ENCODE peak calls at places on chromosome 17, in eight cellular contexts. V is stimulated activated CD8-positive, alpha-beta memory T cell treated with anti-CD3 and anti-CD28 coated beads, Interleukin-4, amount 100 ng/mL, for 24 hours; G is WERI-Rb-1; N is AG09319; A is renal cortical epithelial cell; D is LoVo; B is HTR-8/SVneo; Y is endothelial cell of umbilical vein. L is an unnamed sample.

GRCh38 chr17:1379208-1379929 is 20.7 kb downstream of the YWHAE start:
- DNase-seq in B (no peak), N (no peak), V (no peak), A (no peak), D (no peak), G (no peak), Y (no peak), L (no peak)

GRCh38 chr17:82932146-82933005 is 92.6 kb upstream of the ZNF750 start:
- DNase-seq in A (no peak), V (no peak), G (no peak), N (peak), D (no peak), B (no peak), Y (peak), L (no peak)

GRCh38 chr17:20121359-20122235 is 112.4 kb downstream of the SPECC1 start:
- DNase-seq in V (peak), N (peak), A (peak), G (peak), B (peak), D (peak), Y (peak), L (peak)

GRCh38 chr17:77675816-77676799 is 282.4 kb upstream of the TNRC6C start:
- DNase-seq in G (no peak), V (no peak), Y (no peak), N (no peak), B (no peak), D (no peak), A (no peak), L (no peak)

GRCh38 chr17:50096758-50097157 is 1.6 kb downstream of the PDK2 start:
- DNase-seq in V (no peak), B (no peak), N (no peak), Y (no peak), A (no peak), D (no peak), G (no peak), L (no peak)

GRCh38 chr17:73545633-73546032 is 98.6 kb downstream of the SDK2 start:
- DNase-seq in D (no peak), Y (no peak), N (no peak), B (no peak), V (no peak), A (no peak), G (no peak), L (no peak)

GRCh38 chr17:63433746-63434591 is 12.1 kb downstream of the CYB561 start:
- DNase-seq in G (no peak), V (no peak), B (peak), N (peak), D (no peak), Y (no peak), A (no peak), L (no peak)

GRCh38 chr17:77011173-77012011 is 129.4 kb upstream of the SEC14L1 start:
- DNase-seq in A (peak), B (peak), G (peak), V (peak), D (peak), N (no peak), Y (peak), L (peak)

GRCh38 chr17:65925606-65926307 is 266.2 kb downstream of the CEP112 start:
- DNase-seq in Y (no peak), G (no peak), D (no peak), N (no peak), V (no peak), B (no peak), A (no peak), L (no peak)

GRCh38 chr17:31917065-31917529 is 15.6 kb upstream of the UTP6 start:
- DNase-seq in Y (no peak), D (no peak), N (no peak), V (no peak), A (no peak), G (no peak), B (no peak), L (no peak)

GRCh38 chr17:38421224-38421841 is 6.9 kb upstream of the ARHGAP23 start:
- DNase-seq in V (no peak), G (peak), D (no peak), A (no peak), Y (peak), B (no peak), N (no peak), L (no peak)

GRCh38 chr17:4893721-4894560 is 5.4 kb upstream of the C17orf107 start:
- DNase-seq in Y (no peak), N (no peak), G (no peak), V (no peak), A (no peak), D (no peak), B (no peak), L (no peak)

GRCh38 chr17:58082870-58083490 is at the start of gene DYNLL2:
- DNase-seq in B (peak), Y (peak), D (peak), A (peak), N (peak), G (peak), V (peak), L (peak)

GRCh38 chr17:47953945-47954344 is 3.7 kb downstream of the PRR15L start:
- DNase-seq in Y (no peak), N (no peak), B (no peak), A (no peak), G (no peak), D (no peak), V (no peak), L (no peak)

GRCh38 chr17:44878627-44879221 is 20.5 kb downstream of the EFTUD2 start:
- DNase-seq in B (peak), N (no peak), Y (peak), D (no peak), A (peak), V (no peak), G (peak), L (no peak)

GRCh38 chr17:42512246-42512645 is 23.8 kb upstream of the NAGLU start:
- DNase-seq in G (no peak), N (no peak), V (no peak), Y (no peak), B (no peak), A (no peak), D (no peak), L (no peak)

GRCh38 chr17:146983-147761 is 9.8 kb downstream of the SCGB1C2 start:
- DNase-seq in G (peak), V (no peak), Y (no peak), N (no peak), D (no peak), A (no peak), B (no peak), L (no peak)

GRCh38 chr17:45759761-45760160 is 24.4 kb upstream of the CRHR1 start:
- DNase-seq in B (no peak), N (no peak), V (no peak), Y (no peak), G (no peak), A (no peak), D (no peak), L (no peak)

GRCh38 chr17:65634533-65634932 is 73.1 kb upstream of the AXIN2 start:
- DNase-seq in D (peak), A (no peak), B (no peak), V (no peak), N (no peak), G (no peak), Y (peak), L (no peak)

GRCh38 chr17:66240630-66241029 is 11.4 kb upstream of the APOH start:
- DNase-seq in G (no peak), Y (peak), A (peak), D (peak), V (no peak), N (no peak), B (peak), L (no peak)

GRCh38 chr17:29154516-29155234 is 25.5 kb downstream of the MYO18A start:
- DNase-seq in D (no peak), Y (peak), G (no peak), V (no peak), N (no peak), A (no peak), B (no peak), L (no peak)

GRCh38 chr17:14373587-14374259 is 72.8 kb downstream of the HS3ST3B1 start:
- DNase-seq in V (no peak), D (no peak), A (no peak), B (peak), G (no peak), N (no peak), Y (no peak), L (no peak)

GRCh38 chr17:57672205-57672632 is 72.9 kb downstream of the CCDC182 start:
- DNase-seq in B (no peak), V (no peak), N (peak), A (peak), D (no peak), G (peak), Y (no peak), L (no peak)

GRCh38 chr17:73956595-73957465 is 246.6 kb upstream of the RPL38 start:
- DNase-seq in N (no peak), G (peak), B (peak), A (no peak), Y (no peak), D (no peak), V (peak), L (peak)

GRCh38 chr17:75684924-75685323 is 17.8 kb downstream of the SAP30BP start:
- DNase-seq in Y (no peak), V (no peak), N (no peak), G (no peak), D (peak), B (no peak), A (no peak), L (no peak)

GRCh38 chr17:34305061-34305460 is 14.2 kb upstream of the CCL8 start:
- DNase-seq in V (no peak), B (no peak), N (no peak), Y (no peak), D (no peak), G (no peak), A (no peak), L (no peak)

GRCh38 chr17:1947743-1948516 is 77.2 kb downstream of the RTN4RL1 start:
- DNase-seq in B (no peak), A (no peak), Y (no peak), N (no peak), G (no peak), D (no peak), V (no peak), L (no peak)

GRCh38 chr17:31156326-31156725 is 61.5 kb downstream of the NF1 start:
- DNase-seq in V (no peak), Y (no peak), B (no peak), G (no peak), D (no peak), N (no peak), A (no peak), L (no peak)

L was measured in stimulated activated effector memory CD8-positive, alpha-beta T cell treated with anti-CD3 and anti-CD28 coated beads, Interleukin-12 subunit alpha, Interleukin-12 subunit beta, amount 100 ng/mL, for 72 hours.